ENCODE peak calls at places on chromosomes 12 and 14, in six cellular contexts. Z is SK-N-SH, E is Calu3, P is AG10803, I is neural crest cell, G is psoas muscle. V is an unnamed sample.

GRCh38 chr12:69513297-69513696 is 43.1 kb downstream of the FRS2 start:
- DNase-seq in G (no peak), Z (no peak), E (no peak), I (no peak), P (no peak), V (no peak)

GRCh38 chr12:67413577-67413976 is 144.4 kb downstream of the CAND1 start:
- DNase-seq in Z (peak), E (no peak), I (no peak), G (no peak), P (no peak), V (no peak)

GRCh38 chr12:89873745-89874144 is 165.1 kb upstream of the ATP2B1 start:
- DNase-seq in I (no peak), G (no peak), P (peak), Z (no peak), E (no peak), V (no peak)

GRCh38 chr12:95574799-95575452 is 23.6 kb upstream of the USP44 start:
- DNase-seq in Z (peak), P (peak), G (no peak), I (no peak), E (peak), V (no peak)

GRCh38 chr12:64025174-64025958 is 180.9 kb downstream of the SRGAP1 start:
- DNase-seq in I (no peak), E (no peak), Z (no peak), G (no peak), P (no peak), V (no peak)

GRCh38 chr12:123389560-123390351 is 5.8 kb downstream of the KMT5A start:
- DNase-seq in Z (peak), E (peak), G (peak), I (peak), P (no peak), V (peak)

GRCh38 chr12:19151298-19151697 is 21.8 kb downstream of the PLEKHA5 start:
- DNase-seq in G (no peak), P (no peak), I (no peak), Z (no peak), E (no peak), V (no peak)

GRCh38 chr12:54689984-54690383 is 41.8 kb upstream of the DCD start:
- DNase-seq in P (no peak), Z (no peak), I (no peak), E (no peak), G (no peak), V (no peak)

GRCh38 chr12:52037248-52037861 is 13.9 kb upstream of the NR4A1 start:
- DNase-seq in I (no peak), E (peak), G (peak), Z (peak), P (peak), V (no peak)

GRCh38 chr12:98896938-98897337 is 251.8 kb downstream of the APAF1 start:
- DNase-seq in G (no peak), E (no peak), Z (no peak), I (peak), P (no peak), V (no peak)

DNA sequence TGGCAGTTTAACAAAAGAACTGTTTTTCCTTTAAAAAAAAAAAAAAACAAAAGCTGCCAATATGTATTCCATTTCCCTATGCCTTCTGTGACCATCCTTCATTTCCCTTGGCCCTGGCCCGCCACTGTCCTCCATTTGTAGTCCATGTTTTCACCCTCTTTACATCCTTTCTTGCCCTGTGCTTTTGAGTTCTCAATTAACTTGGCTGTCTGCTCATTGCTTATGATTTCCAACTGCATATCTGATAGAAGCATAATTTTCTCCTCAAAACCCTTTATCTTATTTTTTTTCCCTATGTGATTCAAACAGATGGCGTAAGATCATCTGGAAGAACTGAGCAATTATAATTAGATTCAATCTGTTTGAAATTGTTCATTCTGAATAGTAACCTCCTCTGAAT is 297.5 kb downstream of the NAV3 start:
- DNase-seq in I (no peak), E (no peak), Z (no peak), P (no peak), G (no peak), V (no peak)
- TF ChIP-seq CTCF in I (no peak), E (no peak), Z (no peak), P (no peak), G (no peak), V (no peak)

GRCh38 chr14:37709419-37710195 is 114.2 kb downstream of the TTC6 start:
- DNase-seq in P (peak), Z (no peak), E (no peak), I (no peak), G (no peak), V (no peak)
- TF ChIP-seq CTCF in P (peak), Z (peak), E (peak), I (peak), G (peak), V (peak)

DNA sequence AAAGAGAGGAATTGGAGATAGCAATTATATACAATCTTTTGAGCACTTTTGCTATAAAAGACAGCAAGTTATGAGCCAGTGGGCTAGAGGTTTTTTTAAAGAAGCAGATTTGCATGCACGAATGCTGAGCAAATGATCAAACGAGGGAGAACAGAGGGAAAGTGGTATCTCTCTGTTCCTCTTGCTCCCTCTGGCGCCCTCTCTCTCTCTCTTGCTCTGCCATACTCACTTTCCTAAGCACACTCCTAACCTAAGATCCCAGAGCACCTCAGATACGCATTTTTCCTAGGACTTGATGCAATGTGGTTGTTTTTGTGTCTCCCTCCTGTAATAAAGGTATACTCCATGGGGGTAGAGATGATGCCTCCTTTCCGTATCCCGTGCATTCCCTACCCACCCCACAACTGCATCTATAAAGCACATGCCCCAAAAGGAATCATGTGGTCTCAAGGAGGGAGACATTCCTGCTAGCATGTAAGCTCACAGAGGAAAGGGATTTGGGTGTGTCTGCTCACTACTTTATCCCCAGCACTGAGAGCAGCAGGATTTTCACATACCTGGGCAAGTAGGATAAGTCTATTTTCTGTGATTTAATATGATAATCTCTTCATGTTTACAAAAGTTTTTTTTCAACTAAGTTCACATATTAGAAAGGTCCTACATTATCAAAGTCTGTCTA is 270.2 kb downstream of the SSPN start:
- DNase-seq in G (no peak), Z (no peak), I (no peak), E (no peak), P (no peak), V (no peak)
- TF ChIP-seq CTCF in G (no peak), Z (no peak), I (no peak), E (no peak), P (peak), V (no peak)

GRCh38 chr14:81169711-81170103 is 51.1 kb downstream of the GTF2A1 start:
- DNase-seq in P (peak), I (no peak), Z (peak), E (no peak), G (peak), V (no peak)

GRCh38 chr14:81169267-81169666 is 51.5 kb downstream of the GTF2A1 start:
- DNase-seq in E (no peak), I (no peak), P (no peak), Z (no peak), G (no peak), V (no peak)

GRCh38 chr14:81172353-81172752 is 48.4 kb downstream of the GTF2A1 start:
- DNase-seq in I (no peak), Z (no peak), P (peak), G (no peak), E (no peak), V (no peak)

GRCh38 chr14:81170104-81170828 is 50.5 kb downstream of the GTF2A1 start:
- DNase-seq in P (peak), G (peak), I (peak), E (peak), Z (peak), V (peak)

GRCh38 chr14:81170829-81171195 is 49.9 kb downstream of the GTF2A1 start:
- DNase-seq in I (no peak), Z (no peak), E (no peak), P (no peak), G (no peak), V (no peak)
- TF ChIP-seq CTCF in I (no peak), Z (no peak), E (no peak), P (no peak), G (no peak), V (peak)

DNA sequence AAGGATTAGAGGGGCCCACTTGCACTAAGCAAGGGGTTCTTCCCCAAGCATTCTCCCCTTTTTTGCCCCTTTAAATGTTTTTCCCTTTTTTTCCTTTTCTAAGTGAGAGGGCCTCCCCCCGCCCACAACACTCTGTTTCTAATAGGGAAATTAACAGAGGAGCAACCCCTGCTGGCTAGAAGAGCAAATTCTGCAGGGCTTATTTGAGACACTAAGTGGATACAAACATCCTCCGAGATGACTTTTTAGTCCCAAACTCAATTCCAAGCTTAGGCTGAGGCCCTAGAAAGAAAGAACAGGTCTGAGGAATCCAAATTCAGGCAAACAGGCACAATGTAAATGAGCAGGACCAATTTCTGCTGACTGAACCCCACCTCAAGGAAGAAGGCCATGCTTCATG is 138.9 kb downstream of the GPR65 start:
- DNase-seq in P (no peak), E (no peak), Z (no peak), I (no peak), G (no peak), V (no peak)
- TF ChIP-seq CTCF in P (no peak), E (no peak), Z (no peak), I (no peak), G (no peak), V (no peak)

V was measured in type B pancreatic cell.